ENCODE peak calls at places on chromosomes 3 and 15, in seven cellular contexts. C, D, I, W, E, G and B are unnamed samples.

GRCh38 chr15:70802629-70803028 is 39.3 kb upstream of the UACA start:
- DNase-seq in W (no peak), C (no peak), E (no peak), D (no peak), I (no peak), G (no peak), B (no peak)

GRCh38 chr15:89165677-89166076 is 55.7 kb downstream of the RLBP1 start:
- DNase-seq in C (no peak), W (no peak), E (no peak), D (no peak), I (no peak), G (no peak), B (no peak)

GRCh38 chr3:187677604-187678003 is 7.4 kb upstream of the SST start:
- DNase-seq in G (no peak), W (no peak), D (no peak), E (no peak), C (no peak), I (no peak), B (no peak)

GRCh38 chr3:129697229-129697970 is 90.9 kb upstream of the PLXND1 start:
- DNase-seq in C (no peak), D (no peak), I (no peak), W (no peak), G (no peak), E (no peak), B (no peak)

GRCh38 chr3:195372220-195372619 is 70.6 kb downstream of the ACAP2 start:
- DNase-seq in C (no peak), D (no peak), G (no peak), E (no peak), W (no peak), I (no peak), B (no peak)

GRCh38 chr3:171810278-171811058 is at the start of gene PLD1:
- DNase-seq in G (peak; percentile 63), I (peak; percentile 92), D (no peak), E (peak; percentile 89), C (peak; percentile 80), W (no peak), B (peak; percentile 85)

GRCh38 chr3:60269377-60269776 is 981.9 kb downstream of the FHIT start:
- DNase-seq in C (no peak), W (no peak), G (no peak), E (no peak), I (no peak), D (no peak), B (no peak)

GRCh38 chr3:23863060-23863459 is 53.7 kb downstream of the NKIRAS1 start:
- DNase-seq in C (no peak), E (no peak), I (no peak), D (no peak), G (no peak), W (no peak), B (no peak)

GRCh38 chr3:178966299-178967183 is 105.1 kb downstream of the ZMAT3 start:
- DNase-seq in W (no peak), C (no peak), E (peak; percentile 8), G (peak; percentile 29), D (no peak), I (peak; percentile 80), B (no peak)

GRCh38 chr3:45798034-45798433 is 1.7 kb upstream of the SLC6A20 start:
- DNase-seq in G (no peak), I (no peak), E (no peak), D (no peak), W (no peak), C (no peak), B (no peak)

GRCh38 chr3:98921957-98922356 is 20.5 kb upstream of the DCBLD2 start:
- DNase-seq in G (no peak), I (no peak), E (no peak), D (no peak), C (no peak), W (no peak), B (no peak)

GRCh38 chr3:196193738-196194541 is 17.3 kb downstream of the ZDHHC19 start:
- DNase-seq in G (no peak), I (no peak), C (no peak), E (no peak), W (no peak), D (no peak), B (no peak)

GRCh38 chr3:130755666-130756065 is 9.0 kb upstream of the PIK3R4 start:
- DNase-seq in D (no peak), W (no peak), G (no peak), E (no peak), C (no peak), I (no peak), B (no peak)

GRCh38 chr3:126277629-126278378 is 79.4 kb downstream of the KLF15 start:
- DNase-seq in G (no peak), I (no peak), E (no peak), C (no peak), W (no peak), D (no peak), B (no peak)

GRCh38 chr15:57690341-57690966 is 16.1 kb upstream of the POLR2M start:
- DNase-seq in D (no peak), G (no peak), W (no peak), E (no peak), I (no peak), C (no peak), B (no peak)

GRCh38 chr3:15899438-15899837 is 101.7 kb upstream of the ANKRD28 start:
- DNase-seq in I (peak; percentile 1), G (peak; percentile 40), C (no peak), W (no peak), E (peak; percentile 78), D (peak; percentile 70), B (no peak)

GRCh38 chr3:123353852-123354238 is 95.0 kb downstream of the ADCY5 start:
- DNase-seq in W (no peak), E (no peak), G (no peak), I (no peak), C (no peak), D (peak; percentile 20), B (no peak)